ENCODE peak calls at places on chromosomes 7 and 10, in ten cellular contexts. One of them, this sample, is unnamed.

GRCh38 chr7:16669581-16669980 is 23.6 kb downstream of the BZW2 start:
- DNase-seq in aorta: no peak
- DNase-seq in body of pancreas: no peak
- DNase-seq in IMR-90: peak; percentile 62
- DNase-seq in SJCRH30: no peak
- DNase-seq in endothelial cell of umbilical vein: no peak
- DNase-seq in fibroblast of pulmonary artery: peak; percentile 47
- DNase-seq in neural progenitor cell: no peak
- DNase-seq in suprapubic skin: no peak
- DNase-seq in breast epithelium: no peak
- DNase-seq in this sample: no peak

GRCh38 chr10:88209837-88210552 is 346.6 kb downstream of the PTEN start:
- DNase-seq in IMR-90: peak; percentile 58
- DNase-seq in neural progenitor cell: no peak
- DNase-seq in suprapubic skin: no peak
- DNase-seq in aorta: no peak
- DNase-seq in endothelial cell of umbilical vein: no peak
- DNase-seq in fibroblast of pulmonary artery: no peak
- DNase-seq in breast epithelium: no peak
- DNase-seq in body of pancreas: no peak
- DNase-seq in SJCRH30: no peak
- DNase-seq in this sample: no peak

GRCh38 chr7:88344956-88345832 is 38.5 kb upstream of the STEAP4 start:
- DNase-seq in body of pancreas: peak; percentile 52
- DNase-seq in aorta: peak; percentile 77
- DNase-seq in neural progenitor cell: peak; percentile 82
- DNase-seq in suprapubic skin: peak; percentile 80
- DNase-seq in SJCRH30: peak; percentile 36
- DNase-seq in endothelial cell of umbilical vein: peak; percentile 25
- DNase-seq in breast epithelium: no peak
- DNase-seq in IMR-90: no peak
- DNase-seq in fibroblast of pulmonary artery: peak; percentile 30
- DNase-seq in this sample: no peak

GRCh38 chr7:50655490-50655889 is 90.3 kb upstream of the DDC start:
- DNase-seq in endothelial cell of umbilical vein: no peak
- DNase-seq in suprapubic skin: no peak
- DNase-seq in fibroblast of pulmonary artery: no peak
- DNase-seq in aorta: peak; percentile 17
- DNase-seq in IMR-90: no peak
- DNase-seq in body of pancreas: no peak
- DNase-seq in neural progenitor cell: no peak
- DNase-seq in breast epithelium: no peak
- DNase-seq in SJCRH30: no peak
- DNase-seq in this sample: peak; percentile 33

GRCh38 chr7:77866791-77867190 is 68.2 kb downstream of the PHTF2 start:
- DNase-seq in body of pancreas: no peak
- DNase-seq in breast epithelium: no peak
- DNase-seq in neural progenitor cell: no peak
- DNase-seq in IMR-90: peak; percentile 87
- DNase-seq in suprapubic skin: no peak
- DNase-seq in SJCRH30: no peak
- DNase-seq in fibroblast of pulmonary artery: peak; percentile 72
- DNase-seq in endothelial cell of umbilical vein: peak; percentile 79
- DNase-seq in aorta: no peak
- DNase-seq in this sample: no peak

GRCh38 chr7:66790219-66790618 is 49.7 kb downstream of the RABGEF1 start:
- DNase-seq in SJCRH30: no peak
- DNase-seq in neural progenitor cell: no peak
- DNase-seq in aorta: no peak
- DNase-seq in IMR-90: no peak
- DNase-seq in suprapubic skin: no peak
- DNase-seq in endothelial cell of umbilical vein: no peak
- DNase-seq in breast epithelium: no peak
- DNase-seq in fibroblast of pulmonary artery: peak; percentile 51
- DNase-seq in body of pancreas: no peak
- DNase-seq in this sample: no peak

GRCh38 chr10:34627331-34627730 is 187.8 kb downstream of the PARD3 start:
- DNase-seq in breast epithelium: no peak
- DNase-seq in SJCRH30: no peak
- DNase-seq in suprapubic skin: no peak
- DNase-seq in endothelial cell of umbilical vein: no peak
- DNase-seq in body of pancreas: no peak
- DNase-seq in neural progenitor cell: no peak
- DNase-seq in aorta: no peak
- DNase-seq in IMR-90: no peak
- DNase-seq in fibroblast of pulmonary artery: no peak
- DNase-seq in this sample: no peak

GRCh38 chr7:114051871-114052324 is 133.1 kb upstream of the PPP1R3A start:
- DNase-seq in breast epithelium: no peak
- DNase-seq in aorta: no peak
- DNase-seq in suprapubic skin: no peak
- DNase-seq in endothelial cell of umbilical vein: no peak
- DNase-seq in fibroblast of pulmonary artery: no peak
- DNase-seq in neural progenitor cell: no peak
- DNase-seq in SJCRH30: no peak
- DNase-seq in IMR-90: no peak
- DNase-seq in body of pancreas: no peak
- DNase-seq in this sample: no peak

GRCh38 chr10:74932648-74933047 is 106.2 kb downstream of the KAT6B start:
- DNase-seq in aorta: peak; percentile 81
- DNase-seq in fibroblast of pulmonary artery: no peak
- DNase-seq in neural progenitor cell: no peak
- DNase-seq in suprapubic skin: no peak
- DNase-seq in endothelial cell of umbilical vein: no peak
- DNase-seq in breast epithelium: peak; percentile 44
- DNase-seq in IMR-90: no peak
- DNase-seq in body of pancreas: peak; percentile 47
- DNase-seq in SJCRH30: peak; percentile 8
- DNase-seq in this sample: no peak

GRCh38 chr7:92904292-92905131 is 68.1 kb upstream of the CDK6 start:
- DNase-seq in endothelial cell of umbilical vein: peak; percentile 56
- DNase-seq in breast epithelium: no peak
- DNase-seq in body of pancreas: no peak
- DNase-seq in SJCRH30: peak; percentile 78
- DNase-seq in aorta: no peak
- DNase-seq in neural progenitor cell: no peak
- DNase-seq in suprapubic skin: no peak
- DNase-seq in fibroblast of pulmonary artery: peak; percentile 86
- DNase-seq in IMR-90: peak; percentile 97
- DNase-seq in this sample: no peak

GRCh38 chr7:150420242-150420641 is 30.2 kb upstream of the GIMAP8 start:
- DNase-seq in body of pancreas: peak; percentile 1
- DNase-seq in suprapubic skin: no peak
- DNase-seq in breast epithelium: no peak
- DNase-seq in fibroblast of pulmonary artery: no peak
- DNase-seq in SJCRH30: no peak
- DNase-seq in endothelial cell of umbilical vein: no peak
- DNase-seq in IMR-90: no peak
- DNase-seq in aorta: no peak
- DNase-seq in neural progenitor cell: no peak
- DNase-seq in this sample: peak; percentile 21

GRCh38 chr7:95630702-95631458 is 34.6 kb upstream of the PDK4 start:
- DNase-seq in endothelial cell of umbilical vein: no peak
- DNase-seq in suprapubic skin: no peak
- DNase-seq in breast epithelium: no peak
- DNase-seq in fibroblast of pulmonary artery: peak; percentile 66
- DNase-seq in SJCRH30: no peak
- DNase-seq in body of pancreas: no peak
- DNase-seq in aorta: no peak
- DNase-seq in neural progenitor cell: no peak
- DNase-seq in IMR-90: no peak
- DNase-seq in this sample: no peak

GRCh38 chr7:15015545-15016314 is 113.2 kb upstream of the DGKB start:
- DNase-seq in fibroblast of pulmonary artery: peak; percentile 85
- DNase-seq in aorta: no peak
- DNase-seq in IMR-90: peak; percentile 49
- DNase-seq in neural progenitor cell: peak; percentile 80
- DNase-seq in endothelial cell of umbilical vein: peak; percentile 77
- DNase-seq in breast epithelium: no peak
- DNase-seq in SJCRH30: peak; percentile 23
- DNase-seq in body of pancreas: peak; percentile 36
- DNase-seq in suprapubic skin: no peak
- DNase-seq in this sample: no peak
- H3K4me3 ChIP-seq in fibroblast of pulmonary artery: peak overlapping the region; percentile 20
- H3K4me3 ChIP-seq in aorta: peak overlapping the region; percentile 14
- H3K4me3 ChIP-seq in IMR-90: no peak overlapping the region
- H3K4me3 ChIP-seq in neural progenitor cell: peak overlapping the region; percentile 41
- H3K4me3 ChIP-seq in endothelial cell of umbilical vein: no peak overlapping the region
- H3K4me3 ChIP-seq in breast epithelium: peak overlapping the region; percentile 40
- H3K4me3 ChIP-seq in SJCRH30: no peak overlapping the region
- H3K4me3 ChIP-seq in body of pancreas: no peak overlapping the region
- H3K4me3 ChIP-seq in suprapubic skin: peak overlapping the region; percentile 13
- H3K4me3 ChIP-seq in this sample: peak overlapping the region; percentile 36

DNA sequence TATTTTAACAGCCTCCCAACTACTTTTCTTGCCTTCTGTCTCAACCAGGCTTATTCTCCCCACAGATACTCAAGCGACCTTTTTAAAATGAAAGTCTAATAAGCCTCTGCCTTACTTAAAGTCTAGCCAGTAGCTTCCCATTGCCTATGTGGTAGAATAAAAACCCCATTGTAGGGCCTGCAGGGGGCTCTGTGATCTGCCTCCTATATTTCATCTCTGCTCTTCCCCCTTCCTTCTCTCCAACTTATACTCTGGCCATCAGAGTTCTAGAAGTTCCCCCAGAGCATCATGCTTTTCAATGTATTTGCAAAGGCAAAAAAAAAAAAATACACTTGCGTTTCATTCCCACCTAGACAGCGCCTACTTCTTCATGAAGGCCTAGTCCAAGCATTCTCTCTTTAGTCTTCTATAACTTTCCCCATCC is 167.7 kb upstream of the ADO start:
- DNase-seq in fibroblast of pulmonary artery: no peak
- DNase-seq in SJCRH30: no peak
- DNase-seq in endothelial cell of umbilical vein: no peak
- DNase-seq in IMR-90: peak; percentile 11
- DNase-seq in body of pancreas: no peak
- DNase-seq in neural progenitor cell: no peak
- DNase-seq in aorta: no peak
- DNase-seq in breast epithelium: no peak
- DNase-seq in suprapubic skin: no peak
- DNase-seq in this sample: no peak
- H3K4me3 ChIP-seq in fibroblast of pulmonary artery: peak overlapping the region; percentile 32
- H3K4me3 ChIP-seq in SJCRH30: no peak overlapping the region
- H3K4me3 ChIP-seq in endothelial cell of umbilical vein: no peak overlapping the region
- H3K4me3 ChIP-seq in IMR-90: peak overlapping the region; percentile 50
- H3K4me3 ChIP-seq in body of pancreas: no peak overlapping the region
- H3K4me3 ChIP-seq in neural progenitor cell: no peak overlapping the region
- H3K4me3 ChIP-seq in aorta: no peak overlapping the region
- H3K4me3 ChIP-seq in breast epithelium: peak overlapping the region; percentile 53
- H3K4me3 ChIP-seq in suprapubic skin: peak overlapping the region; percentile 31
- H3K4me3 ChIP-seq in this sample: peak overlapping the region; percentile 62

GRCh38 chr7:729154-730000 is 2.3 kb upstream of the PRKAR1B start:
- DNase-seq in SJCRH30: no peak
- DNase-seq in suprapubic skin: no peak
- DNase-seq in IMR-90: no peak
- DNase-seq in fibroblast of pulmonary artery: no peak
- DNase-seq in neural progenitor cell: no peak
- DNase-seq in breast epithelium: no peak
- DNase-seq in endothelial cell of umbilical vein: no peak
- DNase-seq in body of pancreas: no peak
- DNase-seq in aorta: no peak
- DNase-seq in this sample: no peak

GRCh38 chr7:727806-728460 is 852 bp upstream of the PRKAR1B start:
- DNase-seq in IMR-90: peak; percentile 38
- DNase-seq in fibroblast of pulmonary artery: peak; percentile 26
- DNase-seq in SJCRH30: no peak
- DNase-seq in neural progenitor cell: peak; percentile 30
- DNase-seq in body of pancreas: no peak
- DNase-seq in aorta: no peak
- DNase-seq in suprapubic skin: peak; percentile 58
- DNase-seq in breast epithelium: no peak
- DNase-seq in endothelial cell of umbilical vein: peak; percentile 34
- DNase-seq in this sample: no peak

GRCh38 chr7:726854-727103 is 280 bp downstream of the DNAAF5 start:
- DNase-seq in endothelial cell of umbilical vein: no peak
- DNase-seq in suprapubic skin: no peak
- DNase-seq in body of pancreas: no peak
- DNase-seq in fibroblast of pulmonary artery: no peak
- DNase-seq in SJCRH30: peak; percentile 19
- DNase-seq in aorta: no peak
- DNase-seq in neural progenitor cell: no peak
- DNase-seq in breast epithelium: no peak
- DNase-seq in IMR-90: no peak
- DNase-seq in this sample: no peak

GRCh38 chr7:727104-727805 is at the start of gene PRKAR1B:
- DNase-seq in aorta: no peak
- DNase-seq in endothelial cell of umbilical vein: no peak
- DNase-seq in IMR-90: no peak
- DNase-seq in suprapubic skin: peak; percentile 73
- DNase-seq in neural progenitor cell: peak; percentile 68
- DNase-seq in breast epithelium: no peak
- DNase-seq in fibroblast of pulmonary artery: no peak
- DNase-seq in body of pancreas: peak; percentile 33
- DNase-seq in SJCRH30: no peak
- DNase-seq in this sample: no peak

GRCh38 chr7:728602-729001 is 1.5 kb upstream of the PRKAR1B start:
- DNase-seq in SJCRH30: no peak
- DNase-seq in neural progenitor cell: no peak
- DNase-seq in breast epithelium: no peak
- DNase-seq in body of pancreas: no peak
- DNase-seq in fibroblast of pulmonary artery: no peak
- DNase-seq in suprapubic skin: peak; percentile 61
- DNase-seq in aorta: no peak
- DNase-seq in IMR-90: no peak
- DNase-seq in endothelial cell of umbilical vein: no peak
- DNase-seq in this sample: no peak
- H3K4me3 ChIP-seq in SJCRH30: no peak overlapping the region
- H3K4me3 ChIP-seq in neural progenitor cell: peak overlapping the region; percentile 96
- H3K4me3 ChIP-seq in breast epithelium: peak overlapping the region; percentile 97
- H3K4me3 ChIP-seq in body of pancreas: no peak overlapping the region
- H3K4me3 ChIP-seq in fibroblast of pulmonary artery: no peak overlapping the region
- H3K4me3 ChIP-seq in suprapubic skin: no peak overlapping the region
- H3K4me3 ChIP-seq in aorta: no peak overlapping the region
- H3K4me3 ChIP-seq in IMR-90: no peak overlapping the region
- H3K4me3 ChIP-seq in endothelial cell of umbilical vein: no peak overlapping the region
- H3K4me3 ChIP-seq in this sample: peak overlapping the region; percentile 82

DNA sequence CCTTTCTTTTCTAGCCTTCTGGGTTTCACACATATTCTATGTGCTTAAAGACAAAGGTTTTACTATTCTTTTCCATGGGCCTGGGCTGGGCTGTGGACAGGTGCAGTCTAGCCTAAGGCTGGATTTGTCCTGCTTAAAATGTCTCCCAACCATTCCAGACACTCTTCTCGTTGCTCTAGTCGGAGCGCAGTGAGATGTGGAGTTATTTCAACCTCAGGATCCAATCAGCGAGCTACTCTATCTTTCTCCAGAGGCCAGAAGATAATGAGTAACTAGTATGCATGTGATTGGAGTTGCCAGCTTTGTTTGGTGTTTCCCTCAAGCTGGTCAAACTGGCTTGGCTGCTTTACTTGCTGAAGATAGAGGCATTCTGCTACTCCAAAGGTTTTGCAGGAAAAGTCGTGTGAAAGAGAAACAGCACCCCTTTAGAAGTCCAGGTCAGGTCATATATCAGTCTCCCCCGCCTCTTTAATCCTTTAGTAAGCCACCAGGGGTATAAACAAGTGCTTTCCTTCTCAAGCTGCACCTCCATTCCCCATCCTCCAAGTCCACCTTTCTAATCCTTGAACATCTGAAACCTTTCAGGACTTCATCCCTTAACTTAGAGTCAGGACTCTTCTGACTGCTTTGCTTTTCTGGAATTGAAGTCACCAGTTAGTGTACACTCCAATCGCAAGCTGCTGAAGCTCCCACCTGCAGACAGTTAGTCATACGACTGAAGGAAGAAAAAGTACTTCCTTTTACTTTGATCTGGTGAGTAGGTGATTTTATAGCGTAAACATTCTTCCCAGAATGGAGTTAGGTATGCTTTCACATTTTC is 78.8 kb downstream of the DNMBP start:
- DNase-seq in body of pancreas: peak; percentile 93
- DNase-seq in breast epithelium: peak; percentile 53
- DNase-seq in SJCRH30: peak; percentile 78
- DNase-seq in aorta: no peak
- DNase-seq in fibroblast of pulmonary artery: no peak
- DNase-seq in endothelial cell of umbilical vein: no peak
- DNase-seq in suprapubic skin: no peak
- DNase-seq in neural progenitor cell: no peak
- DNase-seq in IMR-90: peak; percentile 44
- DNase-seq in this sample: no peak
- H3K4me3 ChIP-seq in body of pancreas: peak overlapping the region; percentile 28
- H3K4me3 ChIP-seq in breast epithelium: peak overlapping the region; percentile 20
- H3K4me3 ChIP-seq in SJCRH30: peak overlapping the region; percentile 15
- H3K4me3 ChIP-seq in aorta: no peak overlapping the region
- H3K4me3 ChIP-seq in fibroblast of pulmonary artery: no peak overlapping the region
- H3K4me3 ChIP-seq in endothelial cell of umbilical vein: no peak overlapping the region
- H3K4me3 ChIP-seq in suprapubic skin: peak overlapping the region; percentile 23
- H3K4me3 ChIP-seq in neural progenitor cell: no peak overlapping the region
- H3K4me3 ChIP-seq in IMR-90: no peak overlapping the region
- H3K4me3 ChIP-seq in this sample: no peak overlapping the region

This sample was measured in coronary artery.